ENCODE peak calls at places on chromosome 21, in five cellular contexts. T is ovary, J is transverse colon, L is DND-41, G is esophagus squamous epithelium. I is an unnamed sample.

GRCh38 chr21:17829472-17829871 is 10.3 kb upstream of the C21orf91 start:
- DNase-seq in T (no peak), J (no peak), G (no peak), L (no peak), I (no peak)

GRCh38 chr21:17903029-17903806 is 84.1 kb upstream of the C21orf91 start:
- DNase-seq in T (no peak), G (no peak), J (no peak), L (no peak), I (no peak)

GRCh38 chr21:39730418-39731107 is 14.4 kb upstream of the IGSF5 start:
- DNase-seq in G (no peak), L (no peak), T (no peak), J (no peak), I (no peak)

GRCh38 chr21:35190201-35190701 is 141.1 kb upstream of the RUNX1 start:
- DNase-seq in J (no peak), G (no peak), T (no peak), L (no peak), I (no peak)

GRCh38 chr21:45602106-45602505 is 41.4 kb upstream of the PCBP3 start:
- DNase-seq in G (no peak), J (no peak), L (no peak), T (no peak), I (no peak)

GRCh38 chr21:27321791-27322190 is 354.9 kb upstream of the ADAMTS5 start:
- DNase-seq in G (no peak), J (no peak), L (no peak), T (no peak), I (no peak)

GRCh38 chr21:40051801-40052200 is 184.6 kb downstream of the PCP4 start:
- DNase-seq in L (no peak), G (no peak), J (no peak), T (no peak), I (no peak)

GRCh38 chr21:28884481-28884880 is 108.2 kb downstream of the LTN1 start:
- DNase-seq in T (no peak), G (no peak), L (no peak), J (no peak), I (no peak)

GRCh38 chr21:40717008-40717407 is 129.9 kb downstream of the DSCAM start:
- DNase-seq in T (no peak), G (no peak), J (no peak), L (no peak), I (no peak)

GRCh38 chr21:41612674-41613250 is 104.8 kb upstream of the TMPRSS2 start:
- DNase-seq in T (peak), G (no peak), L (peak), J (peak), I (peak)

GRCh38 chr21:26881504-26882228 is 36.5 kb upstream of the ADAMTS1 start:
- DNase-seq in L (no peak), T (no peak), G (no peak), J (no peak), I (no peak)

GRCh38 chr21:34276711-34277425 is 86.9 kb upstream of the KCNE2 start:
- DNase-seq in T (no peak), J (no peak), G (no peak), L (no peak), I (no peak)

GRCh38 chr21:20603236-20603635 is 395.0 kb upstream of the NCAM2 start:
- DNase-seq in T (no peak), G (no peak), J (no peak), L (no peak), I (no peak)

GRCh38 chr21:46486481-46487000 is 27.9 kb downstream of the DIP2A start:
- DNase-seq in L (no peak), J (no peak), G (no peak), T (no peak), I (no peak)

GRCh38 chr21:44365967-44366585 is 12.7 kb downstream of the TRPM2 start:
- DNase-seq in T (no peak), J (no peak), L (no peak), G (no peak), I (no peak)

GRCh38 chr21:45629046-45629981 is 14.2 kb upstream of the PCBP3 start:
- DNase-seq in T (no peak), J (no peak), L (no peak), G (no peak), I (peak)

GRCh38 chr21:38804617-38805281 is 980 bp upstream of the ETS2 start:
- DNase-seq in G (no peak), J (peak), L (peak), T (peak), I (peak)

GRCh38 chr21:41663805-41664788 is 102.8 kb downstream of the RIPK4 start:
- DNase-seq in G (no peak), L (no peak), T (no peak), J (peak), I (peak)

GRCh38 chr21:34182436-34182835 is 109.1 kb downstream of the MRPS6 start:
- DNase-seq in J (no peak), T (no peak), G (no peak), L (no peak), I (no peak)

GRCh38 chr21:39523398-39523797 is 71.6 kb downstream of the SH3BGR start:
- DNase-seq in T (no peak), L (no peak), G (no peak), J (peak), I (peak)

GRCh38 chr21:26849428-26850115 is 4.4 kb upstream of the ADAMTS1 start:
- DNase-seq in L (no peak), T (no peak), G (no peak), J (no peak), I (no peak)

GRCh38 chr21:25462517-25462971 is 144.7 kb downstream of the MRPL39 start:
- DNase-seq in L (no peak), G (no peak), T (no peak), J (no peak), I (no peak)

GRCh38 chr21:46394819-46395152 is 63.9 kb upstream of the DIP2A start:
- DNase-seq in L (no peak), J (no peak), G (no peak), T (no peak), I (no peak)

GRCh38 chr21:46033410-46034404 is 52.1 kb downstream of the COL6A1 start:
- DNase-seq in G (no peak), T (peak), J (no peak), L (no peak), I (no peak)

GRCh38 chr21:43317254-43317748 is 109.6 kb downstream of the SIK1 start:
- DNase-seq in T (no peak), J (no peak), L (no peak), G (no peak), I (no peak)

GRCh38 chr21:26293291-26293946 is 122.8 kb upstream of the APP start:
- DNase-seq in L (no peak), J (no peak), T (no peak), G (no peak), I (no peak)

GRCh38 chr21:28439852-28440251 is 552.8 kb downstream of the LTN1 start:
- DNase-seq in J (no peak), G (no peak), L (no peak), T (no peak), I (no peak)

GRCh38 chr21:25862596-25862995 is 127.8 kb downstream of the GABPA start:
- DNase-seq in J (no peak), L (peak), T (no peak), G (no peak), I (no peak)

GRCh38 chr21:39125752-39126485 is 57.3 kb downstream of the PSMG1 start:
- DNase-seq in L (peak), G (no peak), J (peak), T (peak), I (peak)

GRCh38 chr21:34986561-34987533 is 62.3 kb downstream of the RUNX1 start:
- DNase-seq in T (no peak), J (no peak), G (no peak), L (no peak), I (no peak)

GRCh38 chr21:29144736-29145353 is 14.4 kb downstream of the MAP3K7CL start:
- DNase-seq in L (no peak), T (no peak), J (no peak), G (no peak), I (no peak)

GRCh38 chr21:45750924-45751323 is 107.4 kb downstream of the PCBP3 start:
- DNase-seq in J (no peak), L (no peak), T (no peak), G (no peak), I (no peak)

GRCh38 chr21:45502006-45502345 is 40.3 kb downstream of the SLC19A1 start:
- DNase-seq in T (peak), J (no peak), L (no peak), G (no peak), I (no peak)

GRCh38 chr21:28227881-28228623 is 764.6 kb downstream of the LTN1 start:
- DNase-seq in T (no peak), G (no peak), J (no peak), L (no peak), I (no peak)

GRCh38 chr21:22791986-22792560 is 1793.9 kb downstream of the NCAM2 start:
- DNase-seq in J (no peak), L (peak), T (no peak), G (no peak), I (peak)

GRCh38 chr21:34844033-34844923 is 175.5 kb downstream of the CLIC6 start:
- DNase-seq in T (no peak), G (no peak), L (no peak), J (peak), I (no peak)

GRCh38 chr21:16194851-16195251 is 465.1 kb downstream of the USP25 start:
- DNase-seq in L (peak), G (no peak), T (no peak), J (no peak), I (no peak)

GRCh38 chr21:16195896-16196443 is 466.2 kb downstream of the USP25 start:
- DNase-seq in L (no peak), G (no peak), T (no peak), J (no peak), I (no peak)

GRCh38 chr21:16198546-16198945 is 468.8 kb downstream of the USP25 start:
- DNase-seq in T (no peak), L (no peak), J (no peak), G (no peak), I (no peak)

GRCh38 chr21:16195476-16195875 is 465.7 kb downstream of the USP25 start:
- DNase-seq in T (no peak), L (no peak), G (no peak), J (no peak), I (no peak)

GRCh38 chr21:16196521-16197208 is 466.9 kb downstream of the USP25 start:
- DNase-seq in G (no peak), L (no peak), T (no peak), J (no peak), I (no peak)
- H3K27ac ChIP-seq in G (peak), L (peak), T (peak), J (peak), I (no peak)

DNA sequence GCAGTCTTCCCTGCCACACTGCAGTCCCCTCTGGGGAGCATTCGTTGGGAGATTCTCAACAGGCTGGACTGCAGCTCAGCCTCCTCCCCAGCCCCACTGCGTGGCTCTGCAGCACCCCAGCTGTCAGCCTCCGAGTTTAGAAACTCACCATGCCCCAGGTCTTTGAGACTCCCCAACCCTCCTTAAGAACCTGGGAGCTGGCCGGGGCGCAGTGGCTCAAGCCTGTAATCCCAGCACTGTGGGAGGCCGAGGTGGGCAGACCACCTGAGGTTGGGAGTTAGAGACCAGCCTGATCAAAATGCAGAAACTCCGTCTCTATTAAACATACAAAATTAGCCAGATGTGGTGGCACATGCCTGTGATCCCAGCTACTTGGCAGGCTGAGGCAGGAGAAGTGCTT is 5.4 kb downstream of the OLIG2 start:
- DNase-seq in T (no peak), G (no peak), J (no peak), L (no peak), I (no peak)
- H3K4me3 ChIP-seq in T (no peak), G (no peak), J (no peak), L (no peak), I (no peak)

GRCh38 chr21:31107871-31108270 is 69.6 kb upstream of the KRTAP19-8 start:
- DNase-seq in T (no peak), L (no peak), J (no peak), G (no peak), I (no peak)

GRCh38 chr21:31107151-31107785 is 69.0 kb upstream of the KRTAP19-8 start:
- DNase-seq in T (no peak), G (no peak), L (no peak), J (no peak), I (no peak)

GRCh38 chr21:31110430-31110829 is 72.2 kb upstream of the KRTAP19-8 start:
- DNase-seq in J (no peak), G (no peak), T (no peak), L (no peak), I (no peak)

GRCh38 chr21:31111093-31111492 is 72.8 kb upstream of the KRTAP19-8 start:
- DNase-seq in J (no peak), G (no peak), T (no peak), L (no peak), I (no peak)

GRCh38 chr21:31108969-31109368 is 70.7 kb upstream of the KRTAP19-8 start:
- DNase-seq in L (no peak), T (no peak), J (no peak), G (no peak), I (no peak)
- TF ChIP-seq CTCF in L (peak), T (no peak), J (no peak), G (no peak), I (no peak)

GRCh38 chr21:37431243-37431642 is 64.7 kb downstream of the DYRK1A start:
- DNase-seq in J (no peak), G (no peak), L (no peak), T (no peak), I (no peak)
- H3K27ac ChIP-seq in J (no peak), G (peak), L (no peak), T (no peak), I (no peak)

I was measured in colonic mucosa.